ENCODE peak calls at places on chromosomes 1 and 21, in five cellular contexts. I is NCI-H2081, D is hippocampal formation, R is NCI-H82, E is left cardiac atrium. Q is an unnamed sample.

GRCh38 chr1:199283814-199284213 is 645.0 kb downstream of the PTPRC start:
- DNase-seq in I (no peak), D (no peak), R (no peak), E (no peak), Q (no peak)

GRCh38 chr1:169295425-169295824 is 72.2 kb downstream of the NME7 start:
- DNase-seq in I (no peak), D (no peak), R (no peak), E (no peak), Q (no peak)

GRCh38 chr21:24693779-24694178 is 913.5 kb downstream of the MRPL39 start:
- DNase-seq in I (no peak), D (no peak), R (no peak), E (no peak), Q (no peak)

GRCh38 chr1:17276568-17276967 is 27.7 kb downstream of the PADI3 start:
- DNase-seq in I (no peak), D (no peak), R (no peak), E (no peak), Q (no peak)

GRCh38 chr21:43753439-43753799 is 22.7 kb downstream of the CSTB start:
- DNase-seq in I (no peak), D (no peak), R (no peak), E (no peak), Q (no peak)

GRCh38 chr1:111920221-111921024 is 69.0 kb downstream of the KCND3 start:
- DNase-seq in I (peak; percentile 69), D (peak; percentile 84), R (no peak), E (peak; percentile 38), Q (peak; percentile 37)

GRCh38 chr21:37873655-37874054 is 42.6 kb downstream of the KCNJ6 start:
- DNase-seq in I (no peak), D (no peak), R (no peak), E (no peak), Q (no peak)

GRCh38 chr1:182575540-182576149 is 13.4 kb downstream of the RNASEL start:
- DNase-seq in I (no peak), D (no peak), R (no peak), E (no peak), Q (no peak)

GRCh38 chr1:22665752-22666151 is 12.7 kb downstream of the C1QB start:
- DNase-seq in I (peak; percentile 12), D (no peak), R (peak; percentile 79), E (no peak), Q (no peak)